ENCODE peak calls at places on chromosomes 16 and 17, in eight cellular contexts. H is activated T-cell treated with anti-CD3 and anti-CD28 coated beads, Interleukin-2, amount 50 U/mL, for 4 hours; X is glomerular endothelial cell; E is endothelial cell of umbilical vein; W is stimulated activated CD8-positive, alpha-beta memory T cell treated with anti-CD3 and anti-CD28 coated beads, Interleukin-2, amount 100 ng/mL, for 1 hour; Y is gastrocnemius medialis; G is neuronal stem cell; B is pancreas. U is an unnamed sample.

GRCh38 chr17:5587431-5588032 is 3.2 kb upstream of the NLRP1 start:
- DNase-seq in H (peak), X (no peak), E (peak), W (peak), Y (no peak), G (peak), B (no peak), U (peak)

GRCh38 chr16:50306287-50306686 is 39.9 kb downstream of the ADCY7 start:
- DNase-seq in H (no peak), X (no peak), E (no peak), W (no peak), Y (no peak), G (no peak), B (peak), U (no peak)

GRCh38 chr17:31391496-31391949 is at the start of gene RAB11FIP4:
- DNase-seq in H (no peak), X (no peak), E (no peak), W (no peak), Y (no peak), G (no peak), B (no peak), U (no peak)

GRCh38 chr16:23362460-23363317 is 60.6 kb downstream of the SCNN1B start:
- DNase-seq in H (no peak), X (peak), E (peak), W (no peak), Y (peak), G (no peak), B (peak), U (peak)

GRCh38 chr16:11946433-11946832 is 4.6 kb upstream of the NPIPB2 start:
- DNase-seq in H (no peak), X (no peak), E (no peak), W (no peak), Y (no peak), G (no peak), B (no peak), U (no peak)

GRCh38 chr16:19071811-19072777 is 4.7 kb downstream of the COQ7 start:
- DNase-seq in H (peak), X (no peak), E (peak), W (no peak), Y (no peak), G (peak), B (no peak), U (peak)

GRCh38 chr16:86680137-86680536 is 101.8 kb downstream of the FOXL1 start:
- DNase-seq in H (no peak), X (peak), E (peak), W (no peak), Y (no peak), G (no peak), B (no peak), U (peak)

GRCh38 chr16:3282103-3282746 is 1.1 kb upstream of the ZNF263 start:
- DNase-seq in H (no peak), X (no peak), E (peak), W (no peak), Y (no peak), G (no peak), B (no peak), U (peak)

GRCh38 chr17:28147026-28147425 is 104.5 kb downstream of the NLK start:
- DNase-seq in H (no peak), X (no peak), E (peak), W (no peak), Y (no peak), G (no peak), B (no peak), U (peak)

GRCh38 chr17:80817861-80818260 is 173.8 kb upstream of the CHMP6 start:
- DNase-seq in H (no peak), X (no peak), E (no peak), W (no peak), Y (no peak), G (no peak), B (no peak), U (no peak)

GRCh38 chr16:2720063-2720455 is at the start of gene PRSS27:
- DNase-seq in H (no peak), X (no peak), E (no peak), W (no peak), Y (no peak), G (no peak), B (no peak), U (no peak)

GRCh38 chr16:56513972-56514371 is 5.9 kb downstream of the BBS2 start:
- DNase-seq in H (peak), X (peak), E (peak), W (peak), Y (no peak), G (no peak), B (peak), U (peak)

GRCh38 chr17:45146166-45146565 is 2.1 kb upstream of the HEXIM1 start:
- DNase-seq in H (no peak), X (no peak), E (no peak), W (no peak), Y (no peak), G (no peak), B (no peak), U (no peak)

GRCh38 chr17:78806451-78806850 is 24.4 kb upstream of the CYTH1 start:
- DNase-seq in H (peak), X (no peak), E (no peak), W (no peak), Y (no peak), G (no peak), B (no peak), U (no peak)

GRCh38 chr17:61201211-61201610 is 198.4 kb upstream of the TBX2 start:
- DNase-seq in H (no peak), X (no peak), E (no peak), W (no peak), Y (no peak), G (no peak), B (no peak), U (peak)

GRCh38 chr17:19978206-19978802 is 676 bp upstream of the AKAP10 start:
- DNase-seq in H (peak), X (no peak), E (no peak), W (no peak), Y (no peak), G (no peak), B (peak), U (no peak)

GRCh38 chr16:89952049-89952448 is 3.5 kb downstream of the DEF8 start:
- DNase-seq in H (no peak), X (no peak), E (no peak), W (no peak), Y (no peak), G (no peak), B (no peak), U (no peak)

GRCh38 chr16:53849585-53849984 is 145.6 kb downstream of the FTO start:
- DNase-seq in H (no peak), X (no peak), E (no peak), W (no peak), Y (no peak), G (no peak), B (no peak), U (no peak)

GRCh38 chr17:59859444-59860025 is 33.2 kb downstream of the TUBD1 start:
- DNase-seq in H (no peak), X (peak), E (peak), W (no peak), Y (no peak), G (no peak), B (no peak), U (peak)

GRCh38 chr17:81923302-81924260 is 4.0 kb downstream of the MAFG start:
- DNase-seq in H (no peak), X (no peak), E (no peak), W (no peak), Y (peak), G (no peak), B (peak), U (peak)

GRCh38 chr17:63601439-63602371 is 1.0 kb downstream of the TACO1 start:
- DNase-seq in H (no peak), X (no peak), E (peak), W (no peak), Y (no peak), G (no peak), B (no peak), U (peak)

GRCh38 chr17:64036198-64036922 is 15.9 kb upstream of the ICAM2 start:
- DNase-seq in H (no peak), X (no peak), E (no peak), W (no peak), Y (no peak), G (no peak), B (peak), U (no peak)

GRCh38 chr17:12522743-12523181 is 142.9 kb upstream of the MYOCD start:
- DNase-seq in H (no peak), X (no peak), E (no peak), W (no peak), Y (no peak), G (no peak), B (no peak), U (no peak)

GRCh38 chr16:86925067-86925791 is 346.9 kb downstream of the FOXL1 start:
- DNase-seq in H (no peak), X (peak), E (peak), W (no peak), Y (no peak), G (no peak), B (no peak), U (no peak)

GRCh38 chr16:56675685-56676210 is 6.1 kb downstream of the MT1H start:
- DNase-seq in H (peak), X (no peak), E (no peak), W (no peak), Y (no peak), G (no peak), B (no peak), U (no peak)

GRCh38 chr17:72915631-72916081 is 176.8 kb downstream of the SLC39A11 start:
- DNase-seq in H (no peak), X (no peak), E (no peak), W (no peak), Y (no peak), G (no peak), B (no peak), U (no peak)

GRCh38 chr17:3698139-3698538 is 2.2 kb upstream of the P2RX5 start:
- DNase-seq in H (no peak), X (no peak), E (no peak), W (no peak), Y (no peak), G (no peak), B (no peak), U (no peak)

GRCh38 chr16:9370071-9370491 is 278.6 kb downstream of the HAPSTR1 start:
- DNase-seq in H (no peak), X (no peak), E (no peak), W (no peak), Y (no peak), G (no peak), B (no peak), U (no peak)

GRCh38 chr16:80968386-80969113 is 38.1 kb downstream of the CMC2 start:
- DNase-seq in H (no peak), X (no peak), E (peak), W (no peak), Y (no peak), G (no peak), B (no peak), U (peak)

GRCh38 chr17:69117855-69118758 is 23.6 kb downstream of the ABCA6 start:
- DNase-seq in H (no peak), X (no peak), E (peak), W (no peak), Y (no peak), G (no peak), B (no peak), U (no peak)

GRCh38 chr17:1019451-1019850 is 22.5 kb downstream of the TIMM22 start:
- DNase-seq in H (no peak), X (no peak), E (peak), W (no peak), Y (no peak), G (no peak), B (no peak), U (no peak)

GRCh38 chr16:87927195-87927562 is 9.2 kb downstream of the CA5A start:
- DNase-seq in H (no peak), X (no peak), E (no peak), W (no peak), Y (no peak), G (no peak), B (no peak), U (no peak)

GRCh38 chr17:17422641-17423040 is 54.2 kb upstream of the MED9 start:
- DNase-seq in H (no peak), X (no peak), E (no peak), W (no peak), Y (no peak), G (no peak), B (no peak), U (no peak)

GRCh38 chr17:63447688-63448005 is 1.5 kb upstream of the CYB561 start:
- DNase-seq in H (no peak), X (no peak), E (peak), W (no peak), Y (no peak), G (no peak), B (no peak), U (peak)